ENCODE peak calls at places on chromosomes 16 and 17, in ten cellular contexts. M is AG04450, Y is WTC11, Q is HCT116, I is GM06990, R is progenitor cell of endocrine pancreas, P is transverse colon, B is RWPE2, G is lower lobe of right lung, L is IMR-90. T is an unnamed sample.

GRCh38 chr17:56136316-56136715 is 17.0 kb upstream of the ANKFN1 start:
- DNase-seq in M (no peak), Y (no peak), Q (no peak), I (no peak), R (no peak), P (no peak), B (no peak), G (no peak), L (no peak), T (no peak)

GRCh38 chr17:6166492-6167179 is 96.5 kb downstream of the WSCD1 start:
- DNase-seq in M (no peak), Y (no peak), Q (no peak), I (no peak), R (no peak), P (no peak), B (no peak), G (no peak), L (no peak), T (no peak)

GRCh38 chr16:75197522-75198134 is 9.3 kb downstream of the CTRB2 start:
- DNase-seq in M (no peak), Y (no peak), Q (no peak), I (no peak), R (no peak), P (no peak), B (no peak), G (peak), L (no peak), T (no peak)

GRCh38 chr17:4045477-4045876 is 81.2 kb upstream of the ATP2A3 start:
- DNase-seq in M (no peak), Y (no peak), Q (no peak), I (no peak), R (no peak), P (no peak), B (no peak), G (no peak), L (no peak), T (no peak)

GRCh38 chr17:31722251-31723056 is 136.6 kb downstream of the COPRS start:
- DNase-seq in M (no peak), Y (no peak), Q (no peak), I (no peak), R (no peak), P (no peak), B (no peak), G (no peak), L (peak), T (no peak)

GRCh38 chr17:80701730-80702129 is 157.1 kb downstream of the RPTOR start:
- DNase-seq in M (no peak), Y (no peak), Q (no peak), I (no peak), R (no peak), P (no peak), B (no peak), G (no peak), L (no peak), T (no peak)

GRCh38 chr16:9091867-9092281 is 430 bp downstream of the HAPSTR1 start:
- DNase-seq in M (no peak), Y (peak), Q (no peak), I (peak), R (peak), P (peak), B (no peak), G (peak), L (no peak), T (peak)

GRCh38 chr17:8120520-8121443 is 2.5 kb upstream of the ALOXE3 start:
- DNase-seq in M (no peak), Y (peak), Q (peak), I (peak), R (peak), P (peak), B (peak), G (peak), L (peak), T (peak)

GRCh38 chr17:29784661-29785060 is 145.4 kb downstream of the SSH2 start:
- DNase-seq in M (no peak), Y (no peak), Q (no peak), I (no peak), R (no peak), P (no peak), B (no peak), G (no peak), L (peak), T (no peak)

GRCh38 chr16:14321542-14321941 is 250.4 kb downstream of the MRTFB start:
- DNase-seq in M (no peak), Y (no peak), Q (no peak), I (no peak), R (no peak), P (no peak), B (no peak), G (no peak), L (no peak), T (no peak)

GRCh38 chr17:63841350-63842172 is 924 bp downstream of the SMARCD2 start:
- DNase-seq in M (no peak), Y (peak), Q (no peak), I (peak), R (no peak), P (peak), B (no peak), G (peak), L (peak), T (no peak)

GRCh38 chr17:72571813-72572396 is 451.1 kb downstream of the SOX9 start:
- DNase-seq in M (no peak), Y (no peak), Q (no peak), I (no peak), R (no peak), P (no peak), B (no peak), G (no peak), L (no peak), T (no peak)

GRCh38 chr16:46573008-46573833 is 48.0 kb downstream of the SHCBP1 start:
- DNase-seq in M (no peak), Y (no peak), Q (no peak), I (no peak), R (no peak), P (no peak), B (peak), G (no peak), L (peak), T (no peak)

GRCh38 chr17:65774787-65775186 is 213.3 kb upstream of the AXIN2 start:
- DNase-seq in M (no peak), Y (no peak), Q (no peak), I (no peak), R (no peak), P (no peak), B (no peak), G (no peak), L (no peak), T (no peak)

GRCh38 chr16:9259914-9260608 is 168.6 kb downstream of the HAPSTR1 start:
- DNase-seq in M (no peak), Y (no peak), Q (no peak), I (no peak), R (no peak), P (no peak), B (no peak), G (no peak), L (no peak), T (no peak)

GRCh38 chr17:46984892-46985291 is 5.8 kb upstream of the RPRML start:
- DNase-seq in M (no peak), Y (no peak), Q (no peak), I (no peak), R (no peak), P (peak), B (no peak), G (no peak), L (no peak), T (peak)

GRCh38 chr17:72976971-72977767 is 115.3 kb downstream of the SLC39A11 start:
- DNase-seq in M (peak), Y (no peak), Q (peak), I (no peak), R (no peak), P (peak), B (no peak), G (no peak), L (peak), T (peak)

GRCh38 chr17:4345569-4345968 is 20.9 kb downstream of the UBE2G1 start:
- DNase-seq in M (no peak), Y (no peak), Q (no peak), I (no peak), R (no peak), P (no peak), B (no peak), G (no peak), L (no peak), T (no peak)

GRCh38 chr17:57401556-57402488 is 145.5 kb downstream of the MSI2 start:
- DNase-seq in M (no peak), Y (peak), Q (no peak), I (no peak), R (no peak), P (no peak), B (no peak), G (no peak), L (no peak), T (no peak)

GRCh38 chr16:27819356-27819755 is 244.2 kb downstream of the GSG1L start:
- DNase-seq in M (no peak), Y (no peak), Q (no peak), I (no peak), R (no peak), P (no peak), B (no peak), G (no peak), L (no peak), T (no peak)

GRCh38 chr16:82094942-82095540 is 60.0 kb downstream of the HSD17B2 start:
- DNase-seq in M (no peak), Y (no peak), Q (no peak), I (no peak), R (no peak), P (no peak), B (no peak), G (no peak), L (no peak), T (no peak)

GRCh38 chr16:66489818-66490217 is 60.1 kb downstream of the TK2 start:
- DNase-seq in M (no peak), Y (no peak), Q (no peak), I (no peak), R (no peak), P (no peak), B (no peak), G (no peak), L (no peak), T (no peak)

GRCh38 chr16:20853981-20854620 is 46.1 kb downstream of the DCUN1D3 start:
- DNase-seq in M (no peak), Y (no peak), Q (no peak), I (no peak), R (no peak), P (no peak), B (no peak), G (no peak), L (no peak), T (no peak)

GRCh38 chr17:74305865-74306654 is 20.0 kb upstream of the KIF19 start:
- DNase-seq in M (no peak), Y (no peak), Q (no peak), I (no peak), R (no peak), P (no peak), B (no peak), G (no peak), L (no peak), T (no peak)

GRCh38 chr17:39239640-39240314 is 14.0 kb upstream of the STAC2 start:
- DNase-seq in M (no peak), Y (peak), Q (peak), I (peak), R (peak), P (peak), B (no peak), G (peak), L (no peak), T (peak)

GRCh38 chr16:48576927-48577326 is 33.1 kb downstream of the N4BP1 start:
- DNase-seq in M (no peak), Y (no peak), Q (no peak), I (no peak), R (no peak), P (no peak), B (no peak), G (no peak), L (peak), T (peak)

GRCh38 chr17:71260366-71260765 is 860.5 kb upstream of the SOX9 start:
- DNase-seq in M (no peak), Y (no peak), Q (no peak), I (no peak), R (no peak), P (no peak), B (no peak), G (no peak), L (peak), T (no peak)

GRCh38 chr17:36602030-36602737 is 801 bp downstream of the MRM1 start:
- DNase-seq in M (no peak), Y (no peak), Q (no peak), I (no peak), R (no peak), P (peak), B (peak), G (peak), L (peak), T (peak)

GRCh38 chr16:56203052-56203451 is 11.8 kb downstream of the GNAO1 start:
- DNase-seq in M (no peak), Y (peak), Q (peak), I (no peak), R (no peak), P (peak), B (no peak), G (no peak), L (peak), T (peak)

GRCh38 chr16:19130852-19131808 is 17.4 kb downstream of the ITPRIPL2 start:
- DNase-seq in M (peak), Y (no peak), Q (no peak), I (no peak), R (no peak), P (no peak), B (no peak), G (peak), L (peak), T (no peak)

GRCh38 chr17:76578376-76578775 is 7.3 kb downstream of the ST6GALNAC2 start:
- DNase-seq in M (no peak), Y (no peak), Q (no peak), I (no peak), R (no peak), P (no peak), B (no peak), G (no peak), L (peak), T (no peak)

GRCh38 chr16:88764913-88765349 is 20.1 kb downstream of the PIEZO1 start:
- DNase-seq in M (no peak), Y (peak), Q (no peak), I (no peak), R (no peak), P (no peak), B (no peak), G (peak), L (peak), T (peak)

DNA sequence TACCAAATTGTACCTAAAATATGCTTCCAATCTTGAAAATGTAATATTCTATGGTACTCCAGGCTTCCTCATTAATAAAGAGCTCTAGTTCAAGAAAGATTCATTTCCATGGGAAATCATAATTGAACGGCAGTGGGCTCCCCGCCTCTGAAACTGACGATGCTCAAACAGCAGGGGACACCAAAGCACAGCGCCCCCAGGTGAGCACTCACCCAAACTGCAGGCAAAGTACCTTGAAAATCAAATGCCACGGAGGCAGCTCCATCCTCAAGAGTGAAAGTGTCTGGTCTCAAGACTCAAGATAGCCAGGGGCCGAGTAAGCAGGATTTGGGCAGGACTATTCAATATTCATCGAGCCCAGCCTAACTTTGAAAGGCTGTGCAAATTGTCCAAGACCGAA is 217.4 kb upstream of the TNRC6C start:
- DNase-seq in M (no peak), Y (peak), Q (no peak), I (no peak), R (no peak), P (no peak), B (peak), G (no peak), L (no peak), T (no peak)
- TF ChIP-seq CTCF in M (peak), Y (peak), Q (peak), I (peak), R (peak), P (no peak), B (no peak), G (peak), L (peak), T (no peak)

DNA sequence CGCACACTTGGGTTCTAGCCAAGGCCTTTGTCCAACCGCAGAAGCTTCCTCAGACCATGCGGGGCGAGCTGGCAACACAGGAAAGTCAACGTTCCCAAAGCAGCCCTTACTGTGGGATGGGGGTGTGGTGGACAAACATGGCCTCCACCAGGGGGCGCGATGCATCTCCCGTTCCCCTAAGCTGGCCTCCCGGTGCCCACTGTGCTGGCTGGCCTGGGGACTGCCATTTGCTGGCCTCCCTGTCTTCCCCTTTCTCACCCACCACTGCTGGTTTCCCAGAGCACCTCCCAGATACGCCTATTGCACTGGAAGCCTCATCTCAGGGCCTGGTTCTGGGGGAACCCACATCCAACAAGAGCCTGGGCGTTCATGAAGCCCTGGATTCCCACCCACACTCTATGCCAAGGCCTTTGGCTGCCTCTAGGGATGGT is 145.3 kb downstream of the IRF8 start:
- DNase-seq in M (peak), Y (peak), Q (peak), I (peak), R (peak), P (peak), B (peak), G (no peak), L (peak), T (peak)
- TF ChIP-seq CTCF in M (peak), Y (peak), Q (peak), I (peak), R (peak), P (peak), B (peak), G (peak), L (peak), T (peak)

GRCh38 chr16:15575293-15576049 is 67.5 kb downstream of the MARF1 start:
- DNase-seq in M (no peak), Y (no peak), Q (no peak), I (no peak), R (no peak), P (no peak), B (no peak), G (no peak), L (no peak), T (no peak)

GRCh38 chr16:15574614-15574948 is 68.4 kb downstream of the MARF1 start:
- DNase-seq in M (no peak), Y (no peak), Q (no peak), I (no peak), R (no peak), P (no peak), B (no peak), G (no peak), L (no peak), T (no peak)

GRCh38 chr16:15573274-15573895 is 69.6 kb downstream of the MARF1 start:
- DNase-seq in M (no peak), Y (no peak), Q (no peak), I (no peak), R (no peak), P (no peak), B (no peak), G (no peak), L (no peak), T (no peak)

GRCh38 chr16:15567823-15568222 is 75.1 kb downstream of the MARF1 start:
- DNase-seq in M (no peak), Y (no peak), Q (no peak), I (no peak), R (no peak), P (no peak), B (no peak), G (no peak), L (no peak), T (no peak)

DNA sequence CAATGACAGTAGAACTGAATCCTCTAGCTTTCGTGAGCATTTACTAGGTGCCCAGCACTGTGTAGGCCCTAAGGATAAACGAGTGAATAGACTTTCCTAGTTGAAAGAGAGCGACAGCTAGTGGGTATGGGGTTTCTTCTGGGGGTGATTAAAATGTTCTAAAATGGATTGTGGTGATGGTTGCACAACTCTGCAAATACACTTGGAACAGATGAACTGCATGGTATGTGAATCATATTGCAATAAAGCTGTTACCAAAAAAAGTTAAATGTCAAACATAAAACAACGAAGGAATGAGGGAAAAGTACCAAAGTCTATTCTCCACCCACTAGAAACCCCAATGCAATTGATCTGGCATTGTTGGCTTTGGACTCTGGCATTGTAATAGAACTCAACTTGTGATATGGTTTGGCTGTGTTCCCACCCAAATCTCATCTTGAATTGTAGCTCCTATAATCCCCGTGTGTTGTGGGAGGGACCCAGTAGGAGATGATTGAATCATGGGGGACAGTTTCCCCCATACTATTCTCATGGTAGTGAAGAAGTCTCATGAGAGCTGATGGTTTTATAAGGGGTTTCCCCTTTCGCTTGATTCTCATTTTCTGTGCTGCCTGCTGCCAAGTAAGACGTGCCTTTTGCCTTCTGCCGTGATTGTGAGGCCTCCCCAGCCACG is 70.5 kb downstream of the MARF1 start:
- DNase-seq in M (peak), Y (no peak), Q (no peak), I (no peak), R (no peak), P (no peak), B (no peak), G (no peak), L (peak), T (no peak)
- TF ChIP-seq CTCF in M (no peak), Y (no peak), Q (no peak), I (no peak), R (no peak), P (no peak), B (peak), G (no peak), L (no peak), T (no peak)

GRCh38 chr17:78315355-78316114 is 44.3 kb downstream of the SOCS3 start:
- DNase-seq in M (peak), Y (no peak), Q (peak), I (no peak), R (no peak), P (peak), B (peak), G (peak), L (peak), T (peak)
- TF ChIP-seq CTCF in M (no peak), Y (no peak), Q (peak), I (no peak), R (no peak), P (no peak), B (peak), G (no peak), L (peak), T (no peak)

GRCh38 chr16:16045879-16046278 is 96.5 kb downstream of the ABCC1 start:
- DNase-seq in M (no peak), Y (peak), Q (no peak), I (no peak), R (no peak), P (no peak), B (no peak), G (no peak), L (no peak), T (no peak)
- TF ChIP-seq CTCF in M (peak), Y (peak), Q (peak), I (no peak), R (peak), P (no peak), B (peak), G (no peak), L (peak), T (peak)

GRCh38 chr16:878071-878784 is 77.7 kb upstream of the GNG13 start:
- DNase-seq in M (no peak), Y (peak), Q (peak), I (no peak), R (no peak), P (peak), B (peak), G (peak), L (peak), T (no peak)
- TF ChIP-seq CTCF in M (no peak), Y (peak), Q (peak), I (no peak), R (peak), P (no peak), B (no peak), G (no peak), L (peak), T (no peak)

T was measured in Calu3.